ENCODE peak calls at places on chromosomes 7 and 10, in seven cellular contexts. C is activated B cell treated with CpG ODN at 0.5 μM for 24 hours; N is astrocyte of the hippocampus; I is activated gamma-delta T cell treated with anti-CD3 and anti-CD28 coated beads, Interleukin-2, amount 50 U/mL, for 16 hours; V is CD4-positive, alpha-beta memory T cell; G is type B pancreatic cell; P is stimulated activated CD4-positive, alpha-beta T cell treated with anti-CD3 and anti-CD28 coated beads, Interleukin-4, amount 100 ng/mL, for 1 hour. H is an unnamed sample.

GRCh38 chr7:106867641-106868351 is 2.7 kb downstream of the PIK3CG start:
- DNase-seq in I (no peak), V (no peak), P (no peak), C (no peak), G (no peak), N (no peak), H (no peak)

GRCh38 chr7:73451780-73452398 is 18.3 kb downstream of the FZD9 start:
- DNase-seq in C (no peak), N (peak), I (no peak), V (peak), P (no peak), G (no peak), H (no peak)

GRCh38 chr7:151403764-151404163 is 6.1 kb downstream of the WDR86 start:
- DNase-seq in C (no peak), G (no peak), N (no peak), V (no peak), P (no peak), I (no peak), H (no peak)

GRCh38 chr7:29989257-29989995 is at the start of gene SCRN1:
- DNase-seq in G (peak), N (peak), V (peak), P (peak), C (peak), I (peak), H (peak)

GRCh38 chr10:72223743-72224101 is 7.6 kb upstream of the ASCC1 start:
- DNase-seq in P (no peak), G (no peak), N (no peak), V (no peak), I (no peak), C (no peak), H (no peak)

GRCh38 chr7:41038211-41038610 is 664.7 kb downstream of the INHBA start:
- DNase-seq in I (no peak), V (no peak), G (no peak), P (no peak), C (no peak), N (no peak), H (no peak)

GRCh38 chr7:92621641-92622429 is 31.6 kb upstream of the FAM133B start:
- DNase-seq in C (no peak), I (no peak), V (no peak), N (peak), G (no peak), P (no peak), H (peak)

GRCh38 chr7:42694894-42695553 is 216.8 kb downstream of the C7orf25 start:
- DNase-seq in V (no peak), G (no peak), P (no peak), I (no peak), N (peak), C (no peak), H (no peak)

GRCh38 chr7:25860206-25860881 is 291.7 kb upstream of the NFE2L3 start:
- DNase-seq in G (no peak), I (no peak), N (peak), C (no peak), V (no peak), P (no peak), H (no peak)

GRCh38 chr10:97889461-97890265 is 40.0 kb downstream of the GOLGA7B start:
- DNase-seq in V (no peak), C (no peak), N (peak), G (no peak), P (no peak), I (no peak), H (no peak)

GRCh38 chr10:121078672-121079102 is 227.5 kb downstream of the WDR11 start:
- DNase-seq in I (no peak), C (no peak), N (peak), V (no peak), G (peak), P (no peak), H (no peak)

GRCh38 chr10:3926675-3927525 is 141.9 kb upstream of the KLF6 start:
- DNase-seq in G (no peak), N (peak), C (no peak), V (no peak), I (no peak), P (no peak), H (no peak)

GRCh38 chr10:98758451-98758850 is 311.7 kb upstream of the HPS1 start:
- DNase-seq in V (no peak), G (no peak), I (no peak), C (no peak), P (no peak), N (no peak), H (no peak)

GRCh38 chr7:45712872-45713668 is 138.9 kb downstream of the ADCY1 start:
- DNase-seq in I (no peak), N (no peak), G (no peak), V (no peak), C (no peak), P (no peak), H (no peak)

GRCh38 chr7:9945882-9946281 is 1027.8 kb upstream of the PHF14 start:
- DNase-seq in I (no peak), P (no peak), C (no peak), V (no peak), N (peak), G (no peak), H (no peak)

GRCh38 chr10:117661316-117661715 is 118.8 kb downstream of the EMX2 start:
- DNase-seq in G (no peak), I (no peak), P (no peak), N (no peak), V (no peak), C (no peak), H (no peak)